ENCODE peak calls at places on chromosome 4, in seven cellular contexts. I is Panc1, Y is neural progenitor cell, U is heart right ventricle, F is mesendoderm, R is pancreas, N is spleen. A is an unnamed sample. For H3K4me1, the result is how much of the 10 kb centered on the place peaks cover.

GRCh38 chr4:173264245-173264959 is 69.8 kb downstream of the HMGB2 start:
- DNase-seq in U (peak), N (no peak), R (peak), Y (peak), I (no peak), F (no peak), A (no peak)

GRCh38 chr4:152614337-152614736 is 65.5 kb downstream of the TMEM154 start:
- DNase-seq in I (no peak), U (no peak), F (no peak), Y (no peak), N (no peak), R (no peak), A (no peak)

GRCh38 chr4:10123227-10124101 is 6.9 kb upstream of the WDR1 start:
- DNase-seq in Y (peak), R (no peak), N (no peak), F (peak), U (no peak), I (no peak), A (no peak)

GRCh38 chr4:149120331-149121014 is 678.3 kb upstream of the NR3C2 start:
- DNase-seq in Y (no peak), U (no peak), I (no peak), N (no peak), F (no peak), R (no peak), A (no peak)

GRCh38 chr4:30867427-30867826 is 147.3 kb downstream of the PCDH7 start:
- DNase-seq in Y (no peak), R (no peak), F (no peak), U (no peak), N (no peak), I (no peak), A (no peak)

GRCh38 chr4:125101706-125102105 is 213.0 kb upstream of the FAT4 start:
- DNase-seq in U (no peak), F (no peak), I (no peak), Y (no peak), N (no peak), R (no peak), A (no peak)

GRCh38 chr4:85514117-85514516 is 39.2 kb downstream of the ARHGAP24 start:
- DNase-seq in U (no peak), Y (no peak), I (no peak), F (no peak), R (no peak), N (no peak), A (no peak)

GRCh38 chr4:74038161-74039064 is at the start of gene CXCL3:
- DNase-seq in U (peak), N (peak), R (peak), Y (peak), F (peak), I (no peak), A (no peak)

GRCh38 chr4:144646523-144647094 is 653 bp downstream of the HHIP start:
- DNase-seq in U (no peak), F (peak), Y (peak), I (no peak), N (no peak), R (peak), A (no peak)

GRCh38 chr4:92812652-92813051 is 508.9 kb downstream of the GRID2 start:
- DNase-seq in Y (no peak), N (no peak), F (no peak), I (no peak), U (no peak), R (no peak), A (no peak)

GRCh38 chr4:67918428-67918827 is 34.6 kb upstream of the TMPRSS11D start:
- DNase-seq in F (peak), N (no peak), Y (peak), U (no peak), I (no peak), R (no peak), A (no peak)

GRCh38 chr4:101787917-101788316 is 2.6 kb upstream of the BANK1 start:
- DNase-seq in R (no peak), F (peak), N (no peak), I (no peak), Y (no peak), U (no peak), A (no peak)

GRCh38 chr4:101792056-101792575 is 1.6 kb downstream of the BANK1 start:
- DNase-seq in N (no peak), F (no peak), I (no peak), Y (no peak), U (no peak), R (no peak), A (no peak)

GRCh38 chr4:101793397-101793796 is 2.9 kb downstream of the BANK1 start:
- DNase-seq in F (no peak), R (no peak), U (no peak), Y (no peak), N (no peak), I (no peak), A (no peak)

GRCh38 chr4:101791189-101791572 is 651 bp downstream of the BANK1 start:
- DNase-seq in U (no peak), I (peak), R (no peak), Y (no peak), F (no peak), N (peak), A (no peak)

DNA sequence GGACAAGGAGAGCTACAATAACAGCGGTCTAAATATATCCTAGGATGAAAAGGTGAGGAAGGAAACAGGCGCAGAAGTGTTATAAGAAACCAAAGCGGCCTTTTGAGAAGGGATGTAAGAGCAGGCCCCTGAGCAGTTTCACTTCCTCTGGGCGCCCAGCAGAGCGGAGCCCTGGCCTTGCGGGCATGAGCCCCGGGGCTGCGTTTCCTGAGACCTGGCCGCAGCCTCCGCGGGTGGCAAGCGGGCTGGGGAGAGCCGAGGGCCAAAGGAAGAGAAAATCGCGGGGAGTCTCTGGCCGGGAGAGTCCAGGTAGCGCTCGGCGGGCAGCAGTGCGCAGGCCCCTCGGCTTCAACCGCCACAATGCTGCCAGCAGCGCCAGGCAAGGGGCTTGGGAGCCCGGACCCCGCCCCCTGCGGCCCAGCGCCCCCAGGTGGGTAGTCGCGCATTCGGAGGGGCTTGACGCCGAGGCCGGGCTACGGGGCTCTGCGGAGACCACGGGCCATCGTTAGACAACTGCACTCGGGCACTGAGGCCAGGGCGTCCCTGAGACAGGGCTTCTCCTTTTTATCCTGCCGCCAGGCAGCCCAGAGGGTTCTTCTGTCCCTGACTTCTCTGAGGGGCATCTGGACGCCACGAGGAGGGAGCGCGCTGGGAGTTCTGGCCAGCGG is at the start of gene BANK1:
- DNase-seq in F (peak), R (peak), U (peak), I (peak), N (peak), Y (peak), A (peak)
- H3K27ac ChIP-seq in F (peak), R (no peak), U (no peak), I (peak), N (peak), Y (no peak), A (no peak)

DNA sequence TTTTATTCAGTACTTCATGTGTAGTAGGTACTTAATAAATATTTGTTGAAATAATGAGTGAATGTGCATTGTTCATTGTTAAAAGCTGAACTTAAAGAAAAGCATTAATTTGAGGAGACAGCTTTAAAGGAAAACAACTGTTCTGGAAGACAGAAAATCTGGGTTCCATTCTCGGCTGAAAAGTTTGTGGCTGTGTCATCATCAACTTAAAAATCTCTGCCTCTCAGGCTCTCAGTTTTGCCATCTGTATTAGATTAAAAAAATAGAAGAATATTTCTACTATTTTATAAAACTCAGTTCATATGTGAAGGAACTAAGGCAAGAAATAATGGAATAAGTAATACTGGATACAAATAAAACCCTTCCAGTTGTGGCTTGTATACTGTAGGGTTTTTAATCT is 62.5 kb downstream of the FSTL5 start:
- DNase-seq in Y (no peak), N (no peak), I (no peak), R (no peak), U (no peak), F (no peak), A (no peak)
- H3K4me1 ChIP-seq in Y (under half), N (under half), I (under half), R (under half), U (under half), F (under half), A (under half)

GRCh38 chr4:119037709-119038463 is 97.7 kb upstream of the MYOZ2 start:
- DNase-seq in Y (no peak), U (no peak), I (no peak), F (no peak), N (no peak), R (no peak), A (no peak)
- H3K27ac ChIP-seq in Y (no peak), U (peak), I (no peak), F (no peak), N (no peak), R (no peak), A (no peak)

GRCh38 chr4:98583265-98583664 is 75.1 kb downstream of the TSPAN5 start:
- DNase-seq in R (no peak), F (no peak), I (no peak), N (no peak), Y (no peak), U (no peak), A (no peak)
- H3K4me1 ChIP-seq in R (under half), F (under half), I (under half), N (under half), Y (half or more), U (under half), A (under half)

GRCh38 chr4:123354701-123355100 is 41.9 kb upstream of the SPRY1 start:
- DNase-seq in F (no peak), Y (no peak), R (no peak), N (no peak), U (no peak), I (no peak), A (no peak)

GRCh38 chr4:123352240-123352945 is 44.2 kb upstream of the SPRY1 start:
- DNase-seq in Y (no peak), F (no peak), N (no peak), R (no peak), I (no peak), U (no peak), A (no peak)

GRCh38 chr4:123351713-123352112 is 44.9 kb upstream of the SPRY1 start:
- DNase-seq in I (no peak), Y (no peak), R (peak), U (no peak), F (no peak), N (no peak), A (no peak)

GRCh38 chr4:123353656-123354055 is 42.9 kb upstream of the SPRY1 start:
- DNase-seq in I (no peak), U (no peak), R (no peak), N (no peak), F (no peak), Y (no peak), A (no peak)

DNA sequence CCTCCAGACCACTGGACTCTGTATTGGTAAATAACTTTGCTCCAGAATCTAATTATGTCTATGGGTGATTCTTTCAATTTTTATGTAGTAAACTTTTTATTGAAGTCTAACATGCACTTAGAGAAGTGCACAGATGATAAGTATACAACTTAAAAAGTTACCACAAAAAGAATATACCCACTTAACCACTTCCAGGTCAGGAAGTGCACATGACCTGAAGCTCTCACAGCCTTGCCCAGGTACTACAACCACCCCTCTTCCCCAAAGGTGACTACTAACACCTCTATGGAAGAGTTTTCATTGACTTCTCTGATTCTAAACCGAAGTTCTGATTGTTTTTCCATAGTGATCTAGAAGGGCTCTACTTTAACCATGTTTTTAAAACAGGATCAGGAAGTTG is 43.6 kb upstream of the SPRY1 start:
- DNase-seq in F (no peak), N (no peak), Y (no peak), U (no peak), I (no peak), R (no peak), A (no peak)
- H3K27ac ChIP-seq in F (no peak), N (no peak), Y (no peak), U (peak), I (no peak), R (no peak), A (no peak)

GRCh38 chr4:40214661-40215418 is 18.0 kb downstream of the RHOH start:
- DNase-seq in F (no peak), R (no peak), U (no peak), Y (no peak), I (no peak), N (no peak), A (no peak)
- H3K4me1 ChIP-seq in F (under half), R (under half), U (under half), Y (under half), I (under half), N (half or more), A (under half)